ENCODE peak calls at places on chromosomes 12 and 14, in eight cellular contexts. Z, M, T, U, C, J, G and B are unnamed samples. For H3K4me1, the result is how much of the 10 kb centered on the place peaks cover.

GRCh38 chr14:60815371-60815770 is 80.8 kb downstream of the MNAT1 start:
- DNase-seq in Z (no peak), M (peak), T (no peak), U (no peak), C (peak), J (no peak), G (no peak), B (no peak)

GRCh38 chr14:60721331-60722162 is 2.6 kb downstream of the SIX4 start:
- DNase-seq in Z (no peak), M (peak), T (peak), U (peak), C (peak), J (peak), G (peak), B (no peak)

GRCh38 chr12:132308311-132309161 is 20.9 kb downstream of the GALNT9 start:
- DNase-seq in Z (no peak), M (no peak), T (no peak), U (no peak), C (no peak), J (no peak), G (no peak), B (no peak)

GRCh38 chr12:89469361-89469760 is 55.2 kb downstream of the GALNT4 start:
- DNase-seq in Z (peak), M (no peak), T (no peak), U (peak), C (no peak), J (peak), G (no peak), B (no peak)

GRCh38 chr14:56199976-56200577 is 81.9 kb downstream of the PELI2 start:
- DNase-seq in Z (no peak), M (no peak), T (no peak), U (peak), C (no peak), J (no peak), G (no peak), B (no peak)

GRCh38 chr12:124512667-124513296 is 54.6 kb downstream of the NCOR2 start:
- DNase-seq in Z (no peak), M (no peak), T (peak), U (peak), C (peak), J (peak), G (peak), B (no peak)

GRCh38 chr14:51370758-51371386 is 130.8 kb downstream of the TMX1 start:
- DNase-seq in Z (no peak), M (no peak), T (no peak), U (no peak), C (no peak), J (no peak), G (no peak), B (no peak)

GRCh38 chr12:14955876-14956811 is 5.3 kb downstream of the ARHGDIB start:
- DNase-seq in Z (peak), M (peak), T (no peak), U (no peak), C (no peak), J (no peak), G (no peak), B (peak)

GRCh38 chr14:48035836-48036235 is 360.4 kb upstream of the MDGA2 start:
- DNase-seq in Z (no peak), M (no peak), T (no peak), U (no peak), C (no peak), J (no peak), G (peak), B (no peak)

GRCh38 chr12:121549075-121549474 is 31.7 kb downstream of the KDM2B start:
- DNase-seq in Z (no peak), M (no peak), T (no peak), U (no peak), C (no peak), J (no peak), G (no peak), B (no peak)
- H3K27ac ChIP-seq in Z (no peak), M (no peak), T (no peak), U (no peak), C (no peak), J (no peak), G (no peak), B (no peak)

GRCh38 chr12:77406131-77406905 is 340.9 kb upstream of the E2F7 start:
- DNase-seq in Z (no peak), M (no peak), T (no peak), U (no peak), C (no peak), J (no peak), G (no peak), B (no peak)

GRCh38 chr12:77402726-77403125 is 337.4 kb upstream of the E2F7 start:
- DNase-seq in Z (no peak), M (no peak), T (no peak), U (peak), C (no peak), J (no peak), G (no peak), B (no peak)

DNA sequence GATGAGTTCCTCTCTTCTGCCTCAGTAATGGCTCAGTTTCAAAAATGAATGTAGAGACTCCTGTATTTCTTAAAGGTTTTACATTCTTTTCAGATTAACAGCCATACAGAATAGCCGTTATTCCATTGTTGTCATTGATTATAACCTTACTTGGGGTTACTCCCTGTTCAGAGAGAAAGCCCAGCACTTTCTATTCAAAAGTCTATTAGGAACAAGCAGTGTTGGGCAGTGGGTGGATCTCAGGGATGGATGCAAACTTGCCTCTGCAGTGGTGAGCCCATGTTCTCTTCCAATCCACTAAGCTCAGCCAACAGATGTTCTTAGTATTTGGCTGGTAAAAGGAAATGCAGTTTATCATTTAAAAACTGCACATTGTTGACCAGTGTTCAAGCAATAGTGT is 342.6 kb upstream of the E2F7 start:
- DNase-seq in Z (no peak), M (no peak), T (no peak), U (no peak), C (no peak), J (no peak), G (no peak), B (no peak)
- H3K4me2 ChIP-seq in Z (no peak), M (no peak), T (no peak), U (no peak), C (no peak), J (no peak), G (no peak), B (no peak)

GRCh38 chr14:22871200-22871961 is at the start of gene LRP10:
- DNase-seq in Z (peak), M (peak), T (peak), U (peak), C (peak), J (peak), G (peak), B (peak)

GRCh38 chr14:22871962-22872832 is 657 bp downstream of the LRP10 start:
- DNase-seq in Z (peak), M (peak), T (peak), U (peak), C (peak), J (peak), G (peak), B (peak)

GRCh38 chr14:22875003-22875747 is 3.6 kb downstream of the LRP10 start:
- DNase-seq in Z (no peak), M (no peak), T (no peak), U (no peak), C (no peak), J (no peak), G (no peak), B (no peak)

GRCh38 chr14:22870811-22871199 is 735 bp upstream of the LRP10 start:
- DNase-seq in Z (no peak), M (no peak), T (no peak), U (no peak), C (no peak), J (no peak), G (no peak), B (no peak)

GRCh38 chr14:22872833-22873520 is 1.4 kb downstream of the LRP10 start:
- DNase-seq in Z (no peak), M (no peak), T (no peak), U (peak), C (no peak), J (no peak), G (no peak), B (no peak)
- H3K4me1 ChIP-seq in Z (under half), M (under half), T (under half), U (under half), C (under half), J (under half), G (under half), B (under half)

GRCh38 chr12:3269594-3269993 is 192.4 kb downstream of the TSPAN9 start:
- DNase-seq in Z (no peak), M (no peak), T (no peak), U (no peak), C (no peak), J (no peak), G (peak), B (no peak)
- H3K27ac ChIP-seq in Z (no peak), M (no peak), T (no peak), U (no peak), C (no peak), J (no peak), G (no peak), B (no peak)

GRCh38 chr14:101834387-101835165 is 73.1 kb downstream of the PPP2R5C start:
- DNase-seq in Z (no peak), M (no peak), T (no peak), U (no peak), C (no peak), J (no peak), G (no peak), B (no peak)
- H3K4me2 ChIP-seq in Z (no peak), M (no peak), T (no peak), U (no peak), C (no peak), J (no peak), G (no peak), B (no peak)

GRCh38 chr12:113064395-113065125 is 8.0 kb downstream of the DTX1 start:
- DNase-seq in Z (no peak), M (peak), T (no peak), U (no peak), C (no peak), J (no peak), G (no peak), B (no peak)

GRCh38 chr12:113065126-113066007 is 8.8 kb downstream of the DTX1 start:
- DNase-seq in Z (no peak), M (peak), T (no peak), U (no peak), C (no peak), J (no peak), G (peak), B (peak)

GRCh38 chr12:113068312-113068935 is 11.9 kb downstream of the DTX1 start:
- DNase-seq in Z (no peak), M (peak), T (no peak), U (no peak), C (no peak), J (no peak), G (no peak), B (no peak)

GRCh38 chr12:113069149-113069548 is 12.6 kb downstream of the DTX1 start:
- DNase-seq in Z (no peak), M (no peak), T (no peak), U (no peak), C (no peak), J (no peak), G (no peak), B (no peak)

GRCh38 chr12:113066806-113067400 is 10.4 kb downstream of the DTX1 start:
- DNase-seq in Z (no peak), M (no peak), T (no peak), U (no peak), C (no peak), J (no peak), G (no peak), B (no peak)
- H3K4me1 ChIP-seq in Z (under half), M (half or more), T (under half), U (under half), C (under half), J (under half), G (under half), B (half or more)

GRCh38 chr14:102948698-102949061 is 26.2 kb downstream of the AMN start:
- DNase-seq in Z (no peak), M (peak), T (no peak), U (no peak), C (no peak), J (no peak), G (no peak), B (no peak)
- H3K27ac ChIP-seq in Z (no peak), M (peak), T (no peak), U (no peak), C (no peak), J (no peak), G (no peak), B (no peak)

GRCh38 chr12:10242539-10242938 is 29.9 kb downstream of the GABARAPL1 start:
- DNase-seq in Z (no peak), M (no peak), T (no peak), U (no peak), C (no peak), J (no peak), G (no peak), B (no peak)
- H3K4me2 ChIP-seq in Z (no peak), M (no peak), T (no peak), U (no peak), C (no peak), J (no peak), G (no peak), B (no peak)

GRCh38 chr14:95522556-95522955 is 6.1 kb upstream of the SYNE3 start:
- DNase-seq in Z (no peak), M (no peak), T (no peak), U (no peak), C (no peak), J (no peak), G (no peak), B (no peak)
- H3K4me1 ChIP-seq in Z (under half), M (under half), T (under half), U (half or more), C (half or more), J (under half), G (under half), B (under half)